ENCODE peak calls at places on chromosomes 4 and X, in four cellular contexts. B is CD4-positive, alpha-beta T cell; W is GM18507; H is NCI-H748 treated with DMSO at 0.1 percent for 48 hours. A is an unnamed sample.

GRCh38 chr4:69056921-69057562 is 39.2 kb upstream of the UGT2B7 start:
- DNase-seq in H (no peak), B (no peak), W (no peak), A (no peak)

GRCh38 chrX:2343413-2343812 is 157.4 kb downstream of the DHRSX start:
- DNase-seq in H (no peak), B (no peak), W (no peak), A (no peak)

GRCh38 chr4:48602222-48602621 is 112.2 kb downstream of the ZAR1 start:
- DNase-seq in H (no peak), B (no peak), W (no peak), A (no peak)

GRCh38 chrX:111407948-111408347 is 4.0 kb downstream of the DCX start:
- DNase-seq in B (no peak), W (no peak), H (no peak), A (no peak)

GRCh38 chrX:6021316-6022091 is 207.2 kb downstream of the NLGN4X start:
- DNase-seq in H (peak), W (peak), B (no peak), A (peak)

GRCh38 chr4:130025701-130026100 is 929.7 kb downstream of the C4orf33 start:
- DNase-seq in W (no peak), B (no peak), H (no peak), A (no peak)

GRCh38 chrX:107654778-107655761 is 26.8 kb downstream of the PRPS1 start:
- DNase-seq in H (peak), B (peak), W (no peak), A (no peak)

GRCh38 chr4:37631551-37631950 is 54.6 kb downstream of the RELL1 start:
- DNase-seq in H (no peak), W (no peak), B (no peak), A (no peak)

GRCh38 chr4:165079476-165079875 is 25.8 kb downstream of the TRIM75 start:
- DNase-seq in B (no peak), H (peak), W (no peak), A (no peak)

GRCh38 chr4:105551968-105552746 is at the start of gene ARHGEF38:
- DNase-seq in H (peak), W (no peak), B (no peak), A (no peak)

GRCh38 chr4:159137176-159137575 is 34.3 kb downstream of the RAPGEF2 start:
- DNase-seq in H (peak), B (no peak), W (no peak), A (no peak)

GRCh38 chr4:131430302-131430701 is 1718.8 kb upstream of the PCDH10 start:
- DNase-seq in H (no peak), W (no peak), B (no peak), A (no peak)

GRCh38 chrX:131068945-131069719 is 11.0 kb downstream of the ARHGAP36 start:
- DNase-seq in B (no peak), H (no peak), W (no peak), A (peak)

GRCh38 chr4:138697771-138698170 is 317.8 kb upstream of the NOCT start:
- DNase-seq in H (no peak), B (no peak), W (no peak), A (no peak)

GRCh38 chr4:3331511-3332394 is 38.9 kb downstream of the RGS12 start:
- DNase-seq in B (no peak), W (no peak), H (no peak), A (no peak)